ENCODE peak calls at places on chromosomes 16 and 17, in six cellular contexts. One of them, this sample, is unnamed.

GRCh38 chr17:77375526-77375916 is 234.8 kb downstream of the SEC14L1 start:
- DNase-seq in amniotic stem cell: no peak
- DNase-seq in GM23338: no peak
- DNase-seq in left lung: no peak
- DNase-seq in lung microvascular endothelial cell: no peak
- DNase-seq in OCI-M1: no peak
- DNase-seq in this sample: no peak

GRCh38 chr16:20768121-20768520 is 4.3 kb downstream of the ACSM3 start:
- DNase-seq in OCI-M1: no peak
- DNase-seq in GM23338: no peak
- DNase-seq in lung microvascular endothelial cell: no peak
- DNase-seq in left lung: no peak
- DNase-seq in amniotic stem cell: no peak
- DNase-seq in this sample: no peak

GRCh38 chr16:86189934-86190333 is 291.0 kb downstream of the IRF8 start:
- DNase-seq in amniotic stem cell: no peak
- DNase-seq in left lung: no peak
- DNase-seq in GM23338: no peak
- DNase-seq in lung microvascular endothelial cell: no peak
- DNase-seq in OCI-M1: no peak
- DNase-seq in this sample: no peak

GRCh38 chr16:83458612-83459011 is 349.2 kb upstream of the HSBP1 start:
- DNase-seq in GM23338: no peak
- DNase-seq in amniotic stem cell: peak; percentile 10
- DNase-seq in OCI-M1: no peak
- DNase-seq in left lung: no peak
- DNase-seq in lung microvascular endothelial cell: peak; percentile 20
- DNase-seq in this sample: no peak

GRCh38 chr16:23642246-23642774 is 1.0 kb downstream of the DCTN5 start:
- DNase-seq in lung microvascular endothelial cell: peak; percentile 1
- DNase-seq in amniotic stem cell: no peak
- DNase-seq in OCI-M1: no peak
- DNase-seq in left lung: no peak
- DNase-seq in GM23338: no peak
- DNase-seq in this sample: peak; percentile 3

GRCh38 chr17:83201206-83202001 is 122.0 kb downstream of the METRNL start:
- DNase-seq in GM23338: no peak
- DNase-seq in lung microvascular endothelial cell: no peak
- DNase-seq in OCI-M1: no peak
- DNase-seq in amniotic stem cell: no peak
- DNase-seq in left lung: peak; percentile 22
- DNase-seq in this sample: no peak

GRCh38 chr17:50271173-50271750 is 3.0 kb upstream of the TMEM92 start:
- DNase-seq in GM23338: no peak
- DNase-seq in OCI-M1: no peak
- DNase-seq in lung microvascular endothelial cell: no peak
- DNase-seq in left lung: no peak
- DNase-seq in amniotic stem cell: no peak
- DNase-seq in this sample: no peak

GRCh38 chr17:57636985-57637667 is 108.0 kb downstream of the CCDC182 start:
- DNase-seq in amniotic stem cell: no peak
- DNase-seq in left lung: no peak
- DNase-seq in GM23338: no peak
- DNase-seq in OCI-M1: no peak
- DNase-seq in lung microvascular endothelial cell: peak; percentile 72
- DNase-seq in this sample: no peak

GRCh38 chr16:8110572-8111514 is 479.5 kb downstream of the TMEM114 start:
- DNase-seq in OCI-M1: no peak
- DNase-seq in amniotic stem cell: no peak
- DNase-seq in left lung: no peak
- DNase-seq in GM23338: no peak
- DNase-seq in lung microvascular endothelial cell: no peak
- DNase-seq in this sample: no peak

GRCh38 chr17:8162232-8162996 is at the start of gene VAMP2:
- DNase-seq in GM23338: peak; percentile 85
- DNase-seq in amniotic stem cell: peak; percentile 60
- DNase-seq in lung microvascular endothelial cell: peak; percentile 72
- DNase-seq in left lung: peak; percentile 81
- DNase-seq in OCI-M1: peak; percentile 79
- DNase-seq in this sample: peak; percentile 58

GRCh38 chr17:59372138-59372751 is 40.8 kb downstream of the YPEL2 start:
- DNase-seq in OCI-M1: peak; percentile 68
- DNase-seq in lung microvascular endothelial cell: peak; percentile 90
- DNase-seq in left lung: no peak
- DNase-seq in amniotic stem cell: no peak
- DNase-seq in GM23338: no peak
- DNase-seq in this sample: peak; percentile 93

GRCh38 chr16:21219551-21219950 is 8.2 kb upstream of the ZP2 start:
- DNase-seq in OCI-M1: no peak
- DNase-seq in left lung: no peak
- DNase-seq in GM23338: no peak
- DNase-seq in amniotic stem cell: no peak
- DNase-seq in lung microvascular endothelial cell: no peak
- DNase-seq in this sample: no peak

GRCh38 chr16:67258160-67258835 is 9.5 kb downstream of the SLC9A5 start:
- DNase-seq in amniotic stem cell: no peak
- DNase-seq in OCI-M1: no peak
- DNase-seq in left lung: no peak
- DNase-seq in GM23338: no peak
- DNase-seq in lung microvascular endothelial cell: peak; percentile 86
- DNase-seq in this sample: peak; percentile 94

GRCh38 chr16:62755938-62756337 is 719.7 kb upstream of the CDH8 start:
- DNase-seq in GM23338: no peak
- DNase-seq in left lung: no peak
- DNase-seq in OCI-M1: peak; percentile 49
- DNase-seq in amniotic stem cell: no peak
- DNase-seq in lung microvascular endothelial cell: no peak
- DNase-seq in this sample: no peak

GRCh38 chr16:55506083-55506482 is 2.8 kb upstream of the LPCAT2 start:
- DNase-seq in lung microvascular endothelial cell: no peak
- DNase-seq in left lung: no peak
- DNase-seq in GM23338: no peak
- DNase-seq in OCI-M1: no peak
- DNase-seq in amniotic stem cell: no peak
- DNase-seq in this sample: no peak

GRCh38 chr17:56653877-56654276 is 60.4 kb downstream of the NOG start:
- DNase-seq in GM23338: peak; percentile 93
- DNase-seq in OCI-M1: peak; percentile 50
- DNase-seq in left lung: no peak
- DNase-seq in amniotic stem cell: peak; percentile 83
- DNase-seq in lung microvascular endothelial cell: peak; percentile 52
- DNase-seq in this sample: peak; percentile 33

GRCh38 chr16:66227766-66228530 is 138.5 kb upstream of the CDH5 start:
- DNase-seq in amniotic stem cell: no peak
- DNase-seq in left lung: no peak
- DNase-seq in GM23338: no peak
- DNase-seq in lung microvascular endothelial cell: no peak
- DNase-seq in OCI-M1: no peak
- DNase-seq in this sample: no peak

GRCh38 chr16:29994613-29995329 is 646 bp downstream of the HIRIP3 start:
- DNase-seq in lung microvascular endothelial cell: peak; percentile 54
- DNase-seq in OCI-M1: peak; percentile 81
- DNase-seq in GM23338: no peak
- DNase-seq in left lung: no peak
- DNase-seq in amniotic stem cell: no peak
- DNase-seq in this sample: peak; percentile 29

GRCh38 chr17:44385287-44386181 is 3.9 kb downstream of the ITGA2B start:
- DNase-seq in amniotic stem cell: peak; percentile 36
- DNase-seq in GM23338: peak; percentile 96
- DNase-seq in OCI-M1: no peak
- DNase-seq in left lung: peak; percentile 86
- DNase-seq in lung microvascular endothelial cell: peak; percentile 56
- DNase-seq in this sample: peak; percentile 79

GRCh38 chr16:10867199-10867598 is 9.8 kb upstream of the CIITA start:
- DNase-seq in OCI-M1: no peak
- DNase-seq in lung microvascular endothelial cell: no peak
- DNase-seq in amniotic stem cell: no peak
- DNase-seq in GM23338: no peak
- DNase-seq in left lung: no peak
- DNase-seq in this sample: no peak

GRCh38 chr17:65370669-65371126 is 190.8 kb downstream of the AXIN2 start:
- DNase-seq in OCI-M1: peak; percentile 36
- DNase-seq in left lung: no peak
- DNase-seq in amniotic stem cell: no peak
- DNase-seq in GM23338: peak; percentile 6
- DNase-seq in lung microvascular endothelial cell: peak; percentile 29
- DNase-seq in this sample: peak; percentile 44

GRCh38 chr17:10683853-10684252 is 13.5 kb downstream of the SCO1 start:
- DNase-seq in amniotic stem cell: no peak
- DNase-seq in OCI-M1: peak; percentile 33
- DNase-seq in left lung: no peak
- DNase-seq in lung microvascular endothelial cell: peak; percentile 39
- DNase-seq in GM23338: peak; percentile 54
- DNase-seq in this sample: peak; percentile 25

GRCh38 chr17:71224824-71225575 is 895.8 kb upstream of the SOX9 start:
- DNase-seq in lung microvascular endothelial cell: no peak
- DNase-seq in amniotic stem cell: no peak
- DNase-seq in left lung: no peak
- DNase-seq in GM23338: no peak
- DNase-seq in OCI-M1: no peak
- DNase-seq in this sample: no peak

GRCh38 chr17:79476074-79476473 is 134.8 kb downstream of the RBFOX3 start:
- DNase-seq in GM23338: no peak
- DNase-seq in OCI-M1: no peak
- DNase-seq in amniotic stem cell: no peak
- DNase-seq in lung microvascular endothelial cell: no peak
- DNase-seq in left lung: no peak
- DNase-seq in this sample: no peak

GRCh38 chr16:88487920-88488842 is 35.1 kb downstream of the ZFPM1 start:
- DNase-seq in amniotic stem cell: no peak
- DNase-seq in GM23338: no peak
- DNase-seq in lung microvascular endothelial cell: no peak
- DNase-seq in left lung: no peak
- DNase-seq in OCI-M1: no peak
- DNase-seq in this sample: no peak

GRCh38 chr17:57629470-57629869 is 115.6 kb downstream of the CCDC182 start:
- DNase-seq in left lung: no peak
- DNase-seq in OCI-M1: no peak
- DNase-seq in amniotic stem cell: no peak
- DNase-seq in GM23338: no peak
- DNase-seq in lung microvascular endothelial cell: no peak
- DNase-seq in this sample: no peak